ENCODE peak calls at places on chromosomes 4 and X, in four cellular contexts. O, V, G and D are unnamed samples.
A peak's percentile ranks its signal among the peaks of the same experiment; 100 is the strongest.

GRCh38 chrX:139113682-139114081 is 402.2 kb upstream of the FGF13 start:
- DNase-seq in O (peak; percentile 4), V (no peak), G (no peak), D (no peak)

GRCh38 chr4:78477276-78477675 is 74.3 kb upstream of the ANXA3 start:
- DNase-seq in O (no peak), V (no peak), G (no peak), D (no peak)

GRCh38 chrX:20128678-20129077 is 12.0 kb upstream of the MAP7D2 start:
- DNase-seq in O (no peak), V (no peak), G (no peak), D (no peak)

GRCh38 chr4:171024720-171025303 is 788.4 kb upstream of the GALNTL6 start:
- DNase-seq in O (no peak), V (no peak), G (no peak), D (no peak)

GRCh38 chr4:47167391-47167790 is 136.0 kb downstream of the GABRB1 start:
- DNase-seq in O (no peak), V (no peak), G (no peak), D (no peak)

GRCh38 chr4:120071192-120071795 is 4.6 kb upstream of the MAD2L1 start:
- DNase-seq in O (no peak), V (peak; percentile 41), G (peak; percentile 27), D (no peak)

GRCh38 chr4:123587983-123588494 is 191.4 kb downstream of the SPRY1 start:
- DNase-seq in O (no peak), V (peak; percentile 11), G (no peak), D (no peak)

GRCh38 chrX:117768861-117769604 is 347.6 kb downstream of the KLHL13 start:
- DNase-seq in O (no peak), V (no peak), G (no peak), D (no peak)

GRCh38 chr4:16240300-16240699 is 14.0 kb upstream of the TAPT1 start:
- DNase-seq in O (no peak), V (no peak), G (no peak), D (no peak)